ENCODE peak calls at places on chromosomes 13 and 19, in five cellular contexts. N is HEK293T, Z is EH, G is T-helper 9 cell, S is A673. W is an unnamed sample.

GRCh38 chr19:1084024-1084868 is 10.9 kb downstream of the POLR2E start:
- DNase-seq in G (no peak), S (no peak), N (no peak), Z (no peak), W (no peak)

GRCh38 chr13:27482996-27483395 is 32.6 kb upstream of the MTIF3 start:
- DNase-seq in S (no peak), N (no peak), Z (no peak), G (no peak), W (no peak)

GRCh38 chr13:84571264-84571663 is 689.0 kb upstream of the SLITRK1 start:
- DNase-seq in G (no peak), S (peak), Z (no peak), N (no peak), W (no peak)

GRCh38 chr19:52138614-52139290 is 986 bp downstream of the ZNF616 start:
- DNase-seq in G (no peak), N (peak), S (peak), Z (peak), W (peak)

GRCh38 chr13:85665286-85665685 is 133.9 kb downstream of the SLITRK6 start:
- DNase-seq in N (no peak), S (peak), G (no peak), Z (peak), W (no peak)

GRCh38 chr13:76937416-76937815 is 10.9 kb upstream of the ACOD1 start:
- DNase-seq in G (no peak), S (peak), Z (peak), N (no peak), W (no peak)

GRCh38 chr19:8307400-8307964 is 676 bp downstream of the CD320 start:
- DNase-seq in Z (no peak), S (no peak), G (no peak), N (no peak), W (no peak)

GRCh38 chr13:64556391-64556790 is 2673.7 kb downstream of the PCDH9 start:
- DNase-seq in Z (peak), G (no peak), N (no peak), S (peak), W (no peak)

GRCh38 chr19:18905520-18906236 is 9.7 kb upstream of the CERS1 start:
- DNase-seq in S (no peak), G (no peak), N (no peak), Z (no peak), W (no peak)

GRCh38 chr13:114124921-114125320 is 7.5 kb downstream of the RASA3 start:
- DNase-seq in S (peak), Z (peak), N (no peak), G (peak), W (no peak)

GRCh38 chr19:6402834-6403608 is 10.1 kb upstream of the GTF2F1 start:
- DNase-seq in S (peak), N (no peak), Z (peak), G (no peak), W (no peak)

GRCh38 chr19:53004242-53004641 is 9.5 kb upstream of the ERVV-1 start:
- DNase-seq in G (no peak), S (no peak), N (no peak), Z (no peak), W (no peak)

GRCh38 chr13:71864094-71864980 is 2.7 kb downstream of the DACH1 start:
- DNase-seq in Z (no peak), N (peak), G (no peak), S (peak), W (peak)

GRCh38 chr13:29953542-29953941 is 103.1 kb upstream of the UBL3 start:
- DNase-seq in S (no peak), Z (no peak), G (no peak), N (no peak), W (no peak)

GRCh38 chr19:51194527-51195315 is 30.2 kb upstream of the CD33 start:
- DNase-seq in S (no peak), G (no peak), Z (no peak), N (no peak), W (no peak)

GRCh38 chr19:16442386-16443276 is 29.1 kb downstream of the EPS15L1 start:
- DNase-seq in N (no peak), G (no peak), S (no peak), Z (no peak), W (peak)

GRCh38 chr13:32314271-32314967 is 744 bp downstream of the ZAR1L start:
- DNase-seq in G (no peak), N (no peak), Z (no peak), S (no peak), W (no peak)

GRCh38 chr19:58476498-58477015 is 405 bp downstream of the ZNF446 start:
- DNase-seq in G (no peak), S (peak), N (no peak), Z (peak), W (peak)

GRCh38 chr19:30228113-30228725 is 144.0 kb upstream of the ZNF536 start:
- DNase-seq in G (no peak), Z (no peak), N (peak), S (peak), W (no peak)

GRCh38 chr13:114177245-114178010 is 1.6 kb upstream of the CFAP97D2 start:
- DNase-seq in S (no peak), Z (no peak), G (no peak), N (no peak), W (no peak)

GRCh38 chr13:53141336-53141735 is 112.7 kb downstream of the OLFM4 start:
- DNase-seq in S (no peak), N (no peak), Z (no peak), G (no peak), W (no peak)

GRCh38 chr13:100597253-100597652 is 8.7 kb upstream of the GGACT start:
- DNase-seq in Z (peak), N (no peak), S (no peak), G (no peak), W (no peak)

GRCh38 chr19:28736528-28736927 is 476.4 kb downstream of the UQCRFS1 start:
- DNase-seq in G (no peak), N (no peak), Z (no peak), S (no peak), W (no peak)

GRCh38 chr13:43804461-43805070 is 17.8 kb upstream of the ENOX1 start:
- DNase-seq in S (peak), G (no peak), N (no peak), Z (peak), W (no peak)

GRCh38 chr13:88085036-88085435 is 413.9 kb downstream of the SLITRK5 start:
- DNase-seq in Z (no peak), G (no peak), N (no peak), S (no peak), W (no peak)

GRCh38 chr19:460877-461609 is at the start of gene SHC2:
- DNase-seq in G (no peak), Z (no peak), S (no peak), N (peak), W (peak)

GRCh38 chr19:4555657-4556561 is 3.6 kb downstream of the SEMA6B start:
- DNase-seq in Z (no peak), S (no peak), N (peak), G (no peak), W (peak)

GRCh38 chr19:53982611-53983010 is 8.8 kb upstream of the CACNG6 start:
- DNase-seq in Z (peak), G (no peak), N (no peak), S (peak), W (peak)

GRCh38 chr13:30978981-30979956 is 46.8 kb downstream of the TEX26 start:
- DNase-seq in N (peak), Z (no peak), S (peak), G (peak), W (peak)